ENCODE peak calls at places on chromosomes 4 and X, in five cellular contexts. P is neural progenitor cell; L is activated CD8-positive, alpha-beta T cell treated with anti-CD3 and anti-CD28 coated beads for 36 hours; A is breast epithelium; M is MCF 10A. Z is an unnamed sample.

GRCh38 chrX:130523460-130524394 is 121.9 kb downstream of the RBMX2 start:
- DNase-seq in P (peak; percentile 8), L (peak; percentile 12), A (no peak), M (no peak), Z (no peak)

GRCh38 chr4:123856689-123857545 is 460.3 kb downstream of the SPRY1 start:
- DNase-seq in P (peak; percentile 67), L (no peak), A (no peak), M (no peak), Z (peak; percentile 38)

GRCh38 chrX:96692454-96692853 is 7.8 kb downstream of the DIAPH2 start:
- DNase-seq in P (no peak), L (no peak), A (no peak), M (peak; percentile 46), Z (no peak)

GRCh38 chr4:159944477-159944876 is 841.6 kb downstream of the RAPGEF2 start:
- DNase-seq in P (peak; percentile 51), L (no peak), A (no peak), M (no peak), Z (no peak)

GRCh38 chr4:73669410-73670183 is 49.4 kb upstream of the RASSF6 start:
- DNase-seq in P (no peak), L (no peak), A (no peak), M (no peak), Z (no peak)

GRCh38 chrX:34655496-34656258 is 1.4 kb downstream of the TMEM47 start:
- DNase-seq in P (peak; percentile 44), L (no peak), A (no peak), M (no peak), Z (no peak)

GRCh38 chrX:374566-374965 is 12.1 kb downstream of the PPP2R3B start:
- DNase-seq in P (no peak), L (peak; percentile 36), A (no peak), M (no peak), Z (no peak)

GRCh38 chr4:83331959-83332358 is 2.7 kb downstream of the HPSE start:
- DNase-seq in P (no peak), L (no peak), A (no peak), M (no peak), Z (no peak)

GRCh38 chrX:6694977-6695376 is 160.1 kb upstream of the VCX3A start:
- DNase-seq in P (no peak), L (no peak), A (no peak), M (no peak), Z (no peak)

GRCh38 chr4:37951465-37952352 is 8.5 kb upstream of the PTTG2 start:
- DNase-seq in P (no peak), L (no peak), A (no peak), M (no peak), Z (no peak)

GRCh38 chrX:154419688-154420401 is 8.5 kb downstream of the TAFAZZIN start:
- DNase-seq in P (no peak), L (no peak), A (no peak), M (no peak), Z (no peak)

GRCh38 chrX:129006491-129006890 is 516.8 kb downstream of the SMARCA1 start:
- DNase-seq in P (no peak), L (no peak), A (no peak), M (no peak), Z (no peak)

GRCh38 chr4:165301833-165302232 is 25.6 kb upstream of the MSMO1 start:
- DNase-seq in P (no peak), L (peak; percentile 14), A (no peak), M (no peak), Z (no peak)

GRCh38 chr4:24805036-24805435 is 9.7 kb downstream of the SOD3 start:
- DNase-seq in P (no peak), L (no peak), A (no peak), M (peak; percentile 2), Z (no peak)

GRCh38 chrX:56788229-56788628 is 59.2 kb downstream of the NBDY start:
- DNase-seq in P (no peak), L (no peak), A (no peak), M (no peak), Z (no peak)

GRCh38 chr4:5883916-5884315 is 9.0 kb downstream of the CRMP1 start:
- DNase-seq in P (no peak), L (no peak), A (no peak), M (no peak), Z (no peak)

GRCh38 chr4:56654238-56654632 is 26.9 kb downstream of the HOPX start:
- DNase-seq in P (no peak), L (no peak), A (no peak), M (no peak), Z (no peak)

GRCh38 chrX:16578218-16578617 is 71.7 kb upstream of the S100G start:
- DNase-seq in P (peak; percentile 4), L (no peak), A (no peak), M (no peak), Z (peak; percentile 28)

GRCh38 chr4:188439641-188440311 is 300.5 kb downstream of the TRIML1 start:
- DNase-seq in P (no peak), L (no peak), A (no peak), M (peak; percentile 72), Z (no peak)

GRCh38 chr4:175661437-175661836 is 150.6 kb downstream of the GPM6A start:
- DNase-seq in P (no peak), L (no peak), A (no peak), M (no peak), Z (no peak)

GRCh38 chr4:168837922-168838321 is 172.1 kb downstream of the CBR4 start:
- DNase-seq in P (no peak), L (no peak), A (no peak), M (peak; percentile 36), Z (no peak)

GRCh38 chrX:63812826-63813225 is 27.8 kb upstream of the ARHGEF9 start:
- DNase-seq in P (no peak), L (no peak), A (no peak), M (no peak), Z (no peak)

GRCh38 chr4:86451560-86452322 is 91.9 kb upstream of the MAPK10 start:
- DNase-seq in P (peak; percentile 20), L (no peak), A (no peak), M (peak; percentile 27), Z (no peak)

GRCh38 chr4:118917582-118917981 is 28.9 kb downstream of the SYNPO2 start:
- DNase-seq in P (no peak), L (no peak), A (no peak), M (no peak), Z (no peak)

GRCh38 chr4:70704333-70705145 is 16.2 kb downstream of the UTP3 start:
- DNase-seq in P (peak; percentile 95), L (peak; percentile 69), A (peak; percentile 79), M (peak; percentile 72), Z (peak; percentile 23)

GRCh38 chr4:3702084-3702521 is 64.1 kb upstream of the ADRA2C start:
- DNase-seq in P (no peak), L (no peak), A (no peak), M (no peak), Z (no peak)

GRCh38 chr4:2290974-2291704 is 29.2 kb upstream of the MXD4 start:
- DNase-seq in P (no peak), L (peak; percentile 82), A (peak; percentile 31), M (no peak), Z (no peak)

GRCh38 chr4:1255699-1256098 is 6.8 kb upstream of the CTBP1 start:
- DNase-seq in P (no peak), L (no peak), A (no peak), M (no peak), Z (no peak)

GRCh38 chr4:1259966-1260365 is 11.0 kb upstream of the CTBP1 start:
- DNase-seq in P (no peak), L (no peak), A (no peak), M (no peak), Z (no peak)

GRCh38 chr4:1261107-1261928 is 12.4 kb upstream of the CTBP1 start:
- DNase-seq in P (no peak), L (no peak), A (no peak), M (no peak), Z (no peak)

GRCh38 chr4:1260418-1261106 is 11.6 kb upstream of the CTBP1 start:
- DNase-seq in P (no peak), L (no peak), A (no peak), M (no peak), Z (no peak)

GRCh38 chr4:1258457-1258856 is 9.5 kb upstream of the CTBP1 start:
- DNase-seq in P (no peak), L (no peak), A (no peak), M (no peak), Z (no peak)
- TF ChIP-seq CTCF in P (no peak), L (peak; percentile 35), A (no peak), M (no peak), Z (peak; percentile 59)

DNA sequence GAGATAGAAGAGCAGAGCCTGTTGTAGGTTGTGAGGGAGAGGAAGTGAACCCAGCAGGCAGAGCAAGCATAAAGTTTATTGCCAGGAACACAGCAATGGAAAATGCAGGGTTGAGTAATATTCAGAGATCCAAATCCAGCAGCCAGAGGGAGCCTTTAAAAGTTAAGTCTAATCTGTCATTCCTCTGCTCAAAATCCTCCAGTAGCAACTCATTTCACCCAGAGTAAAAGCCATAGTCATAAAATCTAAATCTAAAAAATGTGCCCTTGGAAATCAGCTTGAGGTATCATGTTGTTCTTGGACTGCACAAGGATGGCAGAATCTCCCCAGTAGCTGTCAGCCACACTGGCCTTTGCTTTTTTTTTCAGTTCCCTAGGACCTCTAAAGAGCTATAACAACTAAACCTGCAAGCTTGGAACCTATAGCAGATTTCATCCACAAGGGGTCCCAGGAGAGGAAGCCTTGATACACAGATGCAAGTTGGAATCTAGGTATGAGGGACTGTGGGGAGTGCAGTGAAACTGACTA is 62.9 kb upstream of the FRAS1 start:
- DNase-seq in P (peak; percentile 85), L (peak; percentile 15), A (no peak), M (peak; percentile 78), Z (peak; percentile 77)
- TF ChIP-seq CTCF in P (peak; percentile 78), L (peak; percentile 39), A (peak; percentile 37), M (peak; percentile 45), Z (peak; percentile 80)

GRCh38 chr4:109290918-109291317 is 11.5 kb downstream of the COL25A1 start:
- DNase-seq in P (no peak), L (no peak), A (no peak), M (no peak), Z (no peak)

GRCh38 chr4:109296545-109296944 is 5.9 kb downstream of the COL25A1 start:
- DNase-seq in P (no peak), L (no peak), A (no peak), M (peak; percentile 47), Z (no peak)

GRCh38 chr4:109294468-109295020 is 7.9 kb downstream of the COL25A1 start:
- DNase-seq in P (no peak), L (no peak), A (no peak), M (peak; percentile 44), Z (no peak)

GRCh38 chr4:109295081-109295480 is 7.4 kb downstream of the COL25A1 start:
- DNase-seq in P (no peak), L (no peak), A (no peak), M (no peak), Z (no peak)

GRCh38 chr4:109294006-109294405 is 8.5 kb downstream of the COL25A1 start:
- DNase-seq in P (peak; percentile 76), L (peak; percentile 54), A (no peak), M (peak; percentile 30), Z (no peak)
- TF ChIP-seq CTCF in P (peak; percentile 72), L (peak; percentile 66), A (no peak), M (peak; percentile 11), Z (peak; percentile 34)

DNA sequence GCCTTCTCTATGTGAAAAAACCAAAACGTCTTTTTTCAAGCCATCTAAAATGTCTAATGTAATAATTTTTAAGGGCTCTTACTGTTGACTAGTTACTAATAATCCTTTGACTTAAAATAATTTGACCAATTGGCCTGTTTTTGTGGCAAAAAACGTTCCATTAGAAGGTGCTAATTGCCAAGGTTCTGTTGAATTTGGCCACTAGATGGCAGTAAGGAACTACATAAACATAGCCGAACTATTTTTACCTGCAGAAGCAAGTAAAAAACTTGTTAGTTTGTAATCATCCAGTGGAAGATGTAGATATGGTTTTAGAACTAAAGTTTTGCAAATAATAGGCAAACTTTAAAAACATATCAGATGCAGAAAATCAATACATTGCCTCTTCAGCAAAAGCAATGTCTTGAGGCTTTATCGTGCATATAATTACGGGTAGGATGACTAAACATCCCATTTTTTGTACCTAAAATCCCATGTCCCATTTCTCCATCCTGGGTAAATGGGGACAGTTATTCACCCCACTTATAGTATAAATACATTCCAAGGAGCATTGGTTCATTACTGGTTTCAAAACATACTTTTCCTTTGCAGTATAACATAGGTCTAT is 57.6 kb downstream of the PROM1 start:
- DNase-seq in P (peak; percentile 79), L (peak; percentile 30), A (no peak), M (peak; percentile 65), Z (peak; percentile 25)
- TF ChIP-seq CTCF in P (peak; percentile 98), L (peak; percentile 82), A (peak; percentile 85), M (peak; percentile 72), Z (peak; percentile 95)